ENCODE peak calls at places on chromosomes 4 and X, in eight cellular contexts. N is foreskin fibroblast, E is brain microvascular endothelial cell, C is epithelial cell of esophagus, Y is activated T-cell treated with anti-CD3 and anti-CD28 coated beads for 1 hour, X is T-helper 9 cell, B is left cardiac atrium, I is hippocampal formation. G is an unnamed sample.

GRCh38 chr4:34771632-34772031 is 1472.7 kb downstream of the ARAP2 start:
- DNase-seq in N (no peak), E (no peak), C (no peak), Y (no peak), X (no peak), B (no peak), I (no peak), G (no peak)

GRCh38 chr4:6856391-6856790 is 53.2 kb upstream of the TBC1D14 start:
- DNase-seq in N (no peak), E (no peak), C (no peak), Y (no peak), X (no peak), B (no peak), I (no peak), G (no peak)

GRCh38 chrX:45070116-45071007 is 130.3 kb downstream of the DIPK2B start:
- DNase-seq in N (peak; percentile 9), E (peak; percentile 56), C (peak; percentile 46), Y (no peak), X (no peak), B (no peak), I (no peak), G (peak; percentile 5)

GRCh38 chr4:174406416-174406815 is 115.9 kb downstream of the HPGD start:
- DNase-seq in N (no peak), E (no peak), C (no peak), Y (no peak), X (no peak), B (no peak), I (no peak), G (no peak)

GRCh38 chr4:26081795-26082498 is 167.9 kb downstream of the SMIM20 start:
- DNase-seq in N (no peak), E (no peak), C (peak; percentile 75), Y (no peak), X (no peak), B (no peak), I (no peak), G (peak; percentile 27)

GRCh38 chr4:112361181-112361791 is 64.1 kb downstream of the ALPK1 start:
- DNase-seq in N (peak; percentile 18), E (peak; percentile 54), C (peak; percentile 49), Y (no peak), X (no peak), B (no peak), I (no peak), G (peak; percentile 78)

GRCh38 chrX:39909996-39910395 is 187.8 kb downstream of the BCOR start:
- DNase-seq in N (no peak), E (no peak), C (no peak), Y (no peak), X (no peak), B (no peak), I (no peak), G (no peak)

GRCh38 chr4:40500781-40501180 is 128.9 kb downstream of the RBM47 start:
- DNase-seq in N (no peak), E (no peak), C (no peak), Y (no peak), X (no peak), B (no peak), I (no peak), G (no peak)

GRCh38 chrX:153830632-153831434 is 489 bp upstream of the PDZD4 start:
- DNase-seq in N (no peak), E (no peak), C (no peak), Y (no peak), X (no peak), B (no peak), I (no peak), G (no peak)

GRCh38 chrX:72100051-72100755 is 31.5 kb downstream of the RTL5 start:
- DNase-seq in N (no peak), E (no peak), C (no peak), Y (no peak), X (no peak), B (no peak), I (no peak), G (no peak)

GRCh38 chr4:32022071-32022470 is 1301.9 kb downstream of the PCDH7 start:
- DNase-seq in N (peak; percentile 1), E (peak; percentile 7), C (peak; percentile 30), Y (no peak), X (no peak), B (no peak), I (no peak), G (no peak)

GRCh38 chrX:155900765-155901164 is 19.6 kb downstream of the VAMP7 start:
- DNase-seq in N (no peak), E (no peak), C (no peak), Y (no peak), X (no peak), B (no peak), I (no peak), G (no peak)

GRCh38 chrX:2696698-2697215 is 5.7 kb downstream of the CD99 start:
- DNase-seq in N (peak; percentile 89), E (peak; percentile 84), C (peak; percentile 95), Y (peak; percentile 24), X (no peak), B (no peak), I (no peak), G (no peak)

G was measured in NT2/D1.